ENCODE peak calls at places on chromosome 14, in ten cellular contexts. One of them, this sample, is unnamed.

GRCh38 chr14:93987376-93987775 is 9.7 kb upstream of the CCDC197 start:
- DNase-seq in HCT116: no peak
- DNase-seq in GM12878: no peak
- DNase-seq in stomach: no peak
- DNase-seq in SK-N-SH: no peak
- DNase-seq in endothelial cell of umbilical vein: no peak
- DNase-seq in breast epithelium: no peak
- DNase-seq in GM23338: peak
- DNase-seq in HL-60: no peak
- DNase-seq in H1: no peak
- DNase-seq in this sample: no peak

GRCh38 chr14:29630566-29631160 is 297.0 kb downstream of the PRKD1 start:
- DNase-seq in HCT116: no peak
- DNase-seq in GM12878: no peak
- DNase-seq in stomach: no peak
- DNase-seq in SK-N-SH: no peak
- DNase-seq in endothelial cell of umbilical vein: no peak
- DNase-seq in breast epithelium: no peak
- DNase-seq in GM23338: no peak
- DNase-seq in HL-60: no peak
- DNase-seq in H1: no peak
- DNase-seq in this sample: no peak

GRCh38 chr14:94689985-94690400 is 77.8 kb downstream of the SERPINA3 start:
- DNase-seq in HCT116: no peak
- DNase-seq in GM12878: no peak
- DNase-seq in stomach: no peak
- DNase-seq in SK-N-SH: no peak
- DNase-seq in endothelial cell of umbilical vein: no peak
- DNase-seq in breast epithelium: peak
- DNase-seq in GM23338: no peak
- DNase-seq in HL-60: no peak
- DNase-seq in H1: no peak
- DNase-seq in this sample: no peak

GRCh38 chr14:54653764-54654469 is 87.0 kb downstream of the SAMD4A start:
- DNase-seq in HCT116: no peak
- DNase-seq in GM12878: no peak
- DNase-seq in stomach: no peak
- DNase-seq in SK-N-SH: no peak
- DNase-seq in endothelial cell of umbilical vein: peak
- DNase-seq in breast epithelium: no peak
- DNase-seq in GM23338: no peak
- DNase-seq in HL-60: no peak
- DNase-seq in H1: no peak
- DNase-seq in this sample: peak

GRCh38 chr14:53227154-53227718 is 74.1 kb upstream of the DDHD1 start:
- DNase-seq in HCT116: no peak
- DNase-seq in GM12878: no peak
- DNase-seq in stomach: no peak
- DNase-seq in SK-N-SH: no peak
- DNase-seq in endothelial cell of umbilical vein: no peak
- DNase-seq in breast epithelium: no peak
- DNase-seq in GM23338: no peak
- DNase-seq in HL-60: no peak
- DNase-seq in H1: no peak
- DNase-seq in this sample: no peak

GRCh38 chr14:28966416-28967233 is 200.0 kb downstream of the FOXG1 start:
- DNase-seq in HCT116: no peak
- DNase-seq in GM12878: no peak
- DNase-seq in stomach: no peak
- DNase-seq in SK-N-SH: no peak
- DNase-seq in endothelial cell of umbilical vein: no peak
- DNase-seq in breast epithelium: no peak
- DNase-seq in GM23338: no peak
- DNase-seq in HL-60: no peak
- DNase-seq in H1: no peak
- DNase-seq in this sample: no peak

GRCh38 chr14:93932642-93933041 is 5.5 kb downstream of the FAM181A start:
- DNase-seq in HCT116: no peak
- DNase-seq in GM12878: no peak
- DNase-seq in stomach: no peak
- DNase-seq in SK-N-SH: no peak
- DNase-seq in endothelial cell of umbilical vein: no peak
- DNase-seq in breast epithelium: no peak
- DNase-seq in GM23338: no peak
- DNase-seq in HL-60: no peak
- DNase-seq in H1: no peak
- DNase-seq in this sample: no peak

GRCh38 chr14:95759952-95760351 is 46.0 kb upstream of the TCL1A start:
- DNase-seq in HCT116: no peak
- DNase-seq in GM12878: no peak
- DNase-seq in stomach: no peak
- DNase-seq in SK-N-SH: peak
- DNase-seq in endothelial cell of umbilical vein: no peak
- DNase-seq in breast epithelium: no peak
- DNase-seq in GM23338: no peak
- DNase-seq in HL-60: no peak
- DNase-seq in H1: no peak
- DNase-seq in this sample: no peak

GRCh38 chr14:73771848-73772705 is 57.9 kb upstream of the PNMA1 start:
- DNase-seq in HCT116: no peak
- DNase-seq in GM12878: peak
- DNase-seq in stomach: peak
- DNase-seq in SK-N-SH: peak
- DNase-seq in endothelial cell of umbilical vein: peak
- DNase-seq in breast epithelium: no peak
- DNase-seq in GM23338: peak
- DNase-seq in HL-60: peak
- DNase-seq in H1: peak
- DNase-seq in this sample: peak

GRCh38 chr14:28301179-28301578 is 465.4 kb upstream of the FOXG1 start:
- DNase-seq in HCT116: no peak
- DNase-seq in GM12878: no peak
- DNase-seq in stomach: no peak
- DNase-seq in SK-N-SH: no peak
- DNase-seq in endothelial cell of umbilical vein: no peak
- DNase-seq in breast epithelium: no peak
- DNase-seq in GM23338: no peak
- DNase-seq in HL-60: no peak
- DNase-seq in H1: no peak
- DNase-seq in this sample: no peak

GRCh38 chr14:93970967-93971634 is 5.3 kb downstream of the ASB2 start:
- DNase-seq in HCT116: no peak
- DNase-seq in GM12878: no peak
- DNase-seq in stomach: peak
- DNase-seq in SK-N-SH: no peak
- DNase-seq in endothelial cell of umbilical vein: no peak
- DNase-seq in breast epithelium: no peak
- DNase-seq in GM23338: no peak
- DNase-seq in HL-60: no peak
- DNase-seq in H1: no peak
- DNase-seq in this sample: peak

GRCh38 chr14:68306934-68307758 is 485.7 kb downstream of the ZFP36L1 start:
- DNase-seq in HCT116: peak
- DNase-seq in GM12878: no peak
- DNase-seq in stomach: peak
- DNase-seq in SK-N-SH: no peak
- DNase-seq in endothelial cell of umbilical vein: no peak
- DNase-seq in breast epithelium: peak
- DNase-seq in GM23338: no peak
- DNase-seq in HL-60: no peak
- DNase-seq in H1: no peak
- DNase-seq in this sample: peak
- TF ChIP-seq POLR2AphosphoS5 in HCT116: no peak
- TF ChIP-seq POLR2AphosphoS5 in GM12878: peak
- TF ChIP-seq POLR2AphosphoS5 in stomach: no peak
- TF ChIP-seq POLR2AphosphoS5 in SK-N-SH: no peak
- TF ChIP-seq POLR2AphosphoS5 in endothelial cell of umbilical vein: no peak
- TF ChIP-seq POLR2AphosphoS5 in breast epithelium: peak
- TF ChIP-seq POLR2AphosphoS5 in GM23338: no peak
- TF ChIP-seq POLR2AphosphoS5 in HL-60: no peak
- TF ChIP-seq POLR2AphosphoS5 in H1: no peak
- TF ChIP-seq POLR2AphosphoS5 in this sample: no peak

DNA sequence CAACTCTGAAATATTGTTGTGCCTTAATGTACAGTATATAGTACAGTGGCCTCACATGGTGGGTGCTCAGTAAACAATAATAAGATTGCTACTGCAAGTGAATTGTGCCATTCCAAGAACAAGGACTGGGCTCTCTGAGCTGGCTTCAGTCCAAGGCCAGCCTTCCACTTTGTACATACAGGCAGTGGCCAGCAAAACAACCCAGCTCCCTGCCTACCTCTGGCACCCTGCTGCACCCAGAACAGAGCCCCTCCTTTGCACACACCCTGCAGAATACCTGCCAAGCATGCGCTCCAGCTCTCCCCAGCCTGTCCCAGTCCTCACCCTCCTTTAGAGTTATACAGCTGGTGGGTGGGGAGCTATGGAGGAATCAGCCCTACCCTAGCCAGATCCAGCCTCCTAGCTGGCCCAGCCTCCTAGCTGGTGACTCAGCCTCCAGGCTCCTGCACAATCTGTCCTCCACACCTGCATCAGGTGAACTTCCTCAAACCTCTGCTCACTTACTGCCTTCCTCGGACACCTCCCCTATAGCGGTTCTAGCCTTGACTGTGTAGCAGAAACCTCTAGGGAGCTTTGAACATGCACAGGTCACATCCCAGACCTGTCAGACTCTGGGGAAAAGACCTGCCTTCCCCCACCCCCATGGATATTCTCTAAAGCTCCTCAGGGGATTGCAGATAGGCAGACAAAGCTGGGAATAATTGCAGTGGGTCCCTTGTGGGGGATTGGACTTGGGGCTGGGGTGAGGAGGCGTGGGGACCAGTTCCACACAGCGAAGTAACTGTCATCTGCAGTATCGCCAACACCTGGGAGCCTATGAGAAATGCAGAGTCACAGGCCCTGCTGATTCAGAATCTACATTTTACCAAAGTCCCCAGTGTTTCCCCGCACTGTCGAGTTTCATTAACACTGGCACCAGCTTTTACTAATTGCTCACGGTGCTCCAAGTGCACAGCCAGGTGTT is 17.9 kb downstream of the ZDHHC22 start:
- DNase-seq in HCT116: peak
- DNase-seq in GM12878: no peak
- DNase-seq in stomach: peak
- DNase-seq in SK-N-SH: no peak
- DNase-seq in endothelial cell of umbilical vein: no peak
- DNase-seq in breast epithelium: peak
- DNase-seq in GM23338: no peak
- DNase-seq in HL-60: no peak
- DNase-seq in H1: no peak
- DNase-seq in this sample: peak
- H3K4me3 ChIP-seq in HCT116: peak
- H3K4me3 ChIP-seq in GM12878: no peak
- H3K4me3 ChIP-seq in stomach: no peak
- H3K4me3 ChIP-seq in SK-N-SH: no peak
- H3K4me3 ChIP-seq in endothelial cell of umbilical vein: no peak
- H3K4me3 ChIP-seq in breast epithelium: peak
- H3K4me3 ChIP-seq in GM23338: peak
- H3K4me3 ChIP-seq in HL-60: no peak
- H3K4me3 ChIP-seq in H1: peak
- H3K4me3 ChIP-seq in this sample: peak

DNA sequence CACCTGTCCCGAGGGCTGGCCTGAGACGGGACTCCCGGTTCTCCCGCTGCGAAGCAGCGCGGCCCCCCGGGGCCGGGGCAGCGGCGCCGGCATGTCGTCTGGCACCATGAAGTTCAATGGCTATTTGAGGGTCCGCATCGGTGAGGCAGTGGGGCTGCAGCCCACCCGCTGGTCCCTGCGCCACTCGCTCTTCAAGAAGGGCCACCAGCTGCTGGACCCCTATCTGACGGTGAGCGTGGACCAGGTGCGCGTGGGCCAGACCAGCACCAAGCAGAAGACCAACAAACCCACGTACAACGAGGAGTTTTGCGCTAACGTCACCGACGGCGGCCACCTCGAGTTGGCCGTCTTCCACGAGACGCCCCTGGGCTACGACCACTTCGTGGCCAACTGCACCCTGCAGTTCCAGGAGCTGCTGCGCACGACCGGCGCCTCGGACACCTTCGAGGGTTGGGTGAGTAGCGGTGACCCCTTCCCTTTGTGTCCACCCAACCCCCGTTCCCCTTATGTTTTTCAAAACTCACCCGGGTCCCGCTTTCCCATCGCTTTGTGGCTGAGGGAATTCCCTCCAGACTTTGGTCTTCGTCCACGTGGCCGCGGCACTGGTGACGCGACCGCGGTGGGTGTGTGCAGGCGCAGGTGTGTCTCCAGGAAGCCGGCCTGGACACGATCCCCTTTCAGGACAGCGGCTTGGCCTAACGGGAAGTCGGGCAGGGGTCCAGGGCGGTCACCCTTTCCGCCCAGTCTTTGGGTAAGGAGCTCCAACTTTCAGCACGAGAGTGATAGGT is 826 bp downstream of the PRKCH start:
- DNase-seq in HCT116: no peak
- DNase-seq in GM12878: no peak
- DNase-seq in stomach: peak
- DNase-seq in SK-N-SH: peak
- DNase-seq in endothelial cell of umbilical vein: no peak
- DNase-seq in breast epithelium: peak
- DNase-seq in GM23338: peak
- DNase-seq in HL-60: no peak
- DNase-seq in H1: peak
- DNase-seq in this sample: peak
- TF ChIP-seq POLR2AphosphoS5 in HCT116: no peak
- TF ChIP-seq POLR2AphosphoS5 in GM12878: no peak
- TF ChIP-seq POLR2AphosphoS5 in stomach: peak
- TF ChIP-seq POLR2AphosphoS5 in SK-N-SH: no peak
- TF ChIP-seq POLR2AphosphoS5 in endothelial cell of umbilical vein: no peak
- TF ChIP-seq POLR2AphosphoS5 in breast epithelium: peak
- TF ChIP-seq POLR2AphosphoS5 in GM23338: no peak
- TF ChIP-seq POLR2AphosphoS5 in HL-60: no peak
- TF ChIP-seq POLR2AphosphoS5 in H1: no peak
- TF ChIP-seq POLR2AphosphoS5 in this sample: no peak

DNA sequence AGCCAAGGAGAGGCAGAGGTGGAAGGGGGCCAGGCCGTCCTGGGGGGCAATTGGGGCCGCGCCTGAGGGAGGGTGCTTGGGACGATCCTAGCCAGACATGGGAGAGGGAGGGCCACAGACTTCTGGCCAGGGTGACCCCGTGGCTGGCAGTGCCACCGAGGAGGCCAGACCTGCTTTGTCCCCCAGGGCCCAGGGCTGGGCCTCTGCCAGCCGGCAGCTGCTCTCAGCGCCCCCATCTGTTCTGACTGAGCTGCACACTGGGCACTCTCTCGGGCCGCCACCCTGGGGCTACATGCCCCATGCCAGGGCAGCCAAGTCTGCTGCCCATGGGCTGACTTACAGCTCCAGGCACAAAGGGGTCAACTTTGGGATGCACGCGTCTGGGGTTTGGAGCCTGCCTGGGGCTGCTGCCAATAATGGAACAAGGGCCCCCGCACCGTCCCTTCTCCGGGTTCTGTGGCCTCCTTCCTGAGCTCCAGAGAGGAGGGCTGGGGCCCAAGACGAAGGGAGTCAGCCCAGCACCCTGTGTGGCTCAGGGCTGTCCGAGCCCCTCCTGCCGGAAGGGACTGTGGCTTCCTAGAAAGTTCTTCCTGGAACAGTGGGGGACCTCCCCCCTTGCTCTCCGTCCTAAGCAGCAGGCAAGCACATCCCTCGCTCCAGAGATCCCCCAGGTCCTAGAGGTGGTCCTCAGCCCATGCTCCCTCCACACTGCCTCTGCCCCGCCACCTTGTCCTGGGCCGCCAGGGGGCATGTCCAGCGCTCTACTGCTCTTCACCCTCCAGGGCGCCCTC is 1.1 kb downstream of the ADSS1 start:
- DNase-seq in HCT116: no peak
- DNase-seq in GM12878: no peak
- DNase-seq in stomach: peak
- DNase-seq in SK-N-SH: peak
- DNase-seq in endothelial cell of umbilical vein: no peak
- DNase-seq in breast epithelium: no peak
- DNase-seq in GM23338: peak
- DNase-seq in HL-60: no peak
- DNase-seq in H1: peak
- DNase-seq in this sample: peak
- H3K4me3 ChIP-seq in HCT116: peak
- H3K4me3 ChIP-seq in GM12878: no peak
- H3K4me3 ChIP-seq in stomach: peak
- H3K4me3 ChIP-seq in SK-N-SH: peak
- H3K4me3 ChIP-seq in endothelial cell of umbilical vein: no peak
- H3K4me3 ChIP-seq in breast epithelium: peak
- H3K4me3 ChIP-seq in GM23338: peak
- H3K4me3 ChIP-seq in HL-60: peak
- H3K4me3 ChIP-seq in H1: no peak
- H3K4me3 ChIP-seq in this sample: peak